ENCODE peak calls at places on chromosome 21, in six cellular contexts. C, F, X, A, M and H are unnamed samples.

GRCh38 chr21:22597660-22598255 is 1599.5 kb downstream of the NCAM2 start:
- DNase-seq in X (no peak), C (no peak), M (no peak), A (no peak), F (no peak), H (no peak)

GRCh38 chr21:46229133-46229922 is 754 bp upstream of the LSS start:
- DNase-seq in X (no peak), F (peak), A (peak), M (no peak), C (no peak), H (no peak)

GRCh38 chr21:40067751-40068150 is 200.5 kb downstream of the PCP4 start:
- DNase-seq in C (no peak), A (no peak), X (no peak), M (no peak), F (no peak), H (no peak)

GRCh38 chr21:15276243-15276642 is 211.4 kb upstream of the NRIP1 start:
- DNase-seq in X (no peak), A (no peak), C (no peak), F (no peak), M (no peak), H (no peak)

GRCh38 chr21:25750085-25750484 is 15.3 kb downstream of the GABPA start:
- DNase-seq in X (no peak), M (no peak), F (no peak), A (no peak), C (no peak), H (no peak)

GRCh38 chr21:26179501-26179900 is 8.9 kb upstream of the APP start:
- DNase-seq in M (no peak), C (no peak), F (no peak), A (no peak), X (no peak), H (no peak)

GRCh38 chr21:16287060-16287459 is 557.3 kb downstream of the USP25 start:
- DNase-seq in M (no peak), A (no peak), C (no peak), X (no peak), F (no peak), H (no peak)

GRCh38 chr21:45987121-45987711 is 5.6 kb downstream of the COL6A1 start:
- DNase-seq in M (peak), F (no peak), X (no peak), A (peak), C (no peak), H (peak)

GRCh38 chr21:16154961-16155360 is 425.2 kb downstream of the USP25 start:
- DNase-seq in A (no peak), X (no peak), C (no peak), F (no peak), M (no peak), H (no peak)

GRCh38 chr21:21114456-21114855 is 116.2 kb downstream of the NCAM2 start:
- DNase-seq in A (no peak), M (no peak), F (no peak), C (no peak), X (no peak), H (no peak)

GRCh38 chr21:31557956-31558838 is 101.3 kb upstream of the SOD1 start:
- DNase-seq in M (peak), X (peak), A (peak), C (no peak), F (peak), H (no peak)

GRCh38 chr21:17660862-17661261 is 48.2 kb upstream of the BTG3 start:
- DNase-seq in F (no peak), X (no peak), A (no peak), M (no peak), C (no peak), H (no peak)

GRCh38 chr21:46065993-46066842 is 31.7 kb upstream of the COL6A2 start:
- DNase-seq in M (no peak), X (no peak), C (no peak), F (no peak), A (no peak), H (peak)

GRCh38 chr21:46099476-46099875 is 1.6 kb downstream of the COL6A2 start:
- DNase-seq in C (peak), M (peak), X (no peak), F (no peak), A (peak), H (peak)

GRCh38 chr21:27648560-27648959 is 681.7 kb upstream of the ADAMTS5 start:
- DNase-seq in C (no peak), M (no peak), X (no peak), F (no peak), A (no peak), H (no peak)

GRCh38 chr21:17679002-17679600 is 66.4 kb upstream of the BTG3 start:
- DNase-seq in C (no peak), A (no peak), F (peak), M (no peak), X (peak), H (no peak)

GRCh38 chr21:16279658-16280581 is 550.1 kb downstream of the USP25 start:
- DNase-seq in C (no peak), X (no peak), A (no peak), F (no peak), M (no peak), H (peak)

GRCh38 chr21:32868631-32869454 is 97.3 kb upstream of the PAXBP1 start:
- DNase-seq in M (no peak), F (no peak), A (no peak), C (no peak), X (no peak), H (no peak)

GRCh38 chr21:36024782-36025181 is 35.5 kb downstream of the SETD4 start:
- DNase-seq in M (no peak), F (no peak), X (no peak), C (no peak), A (no peak), H (no peak)

GRCh38 chr21:35648512-35648911 is 411.8 kb downstream of the SETD4 start:
- DNase-seq in C (no peak), X (no peak), F (no peak), A (no peak), M (no peak), H (no peak)

GRCh38 chr21:28308516-28308915 is 684.2 kb downstream of the LTN1 start:
- DNase-seq in M (no peak), C (no peak), F (no peak), X (no peak), A (no peak), H (no peak)

GRCh38 chr21:46141767-46142580 is 13.4 kb downstream of the FTCD start:
- DNase-seq in F (no peak), C (no peak), X (no peak), M (no peak), A (peak), H (peak)

GRCh38 chr21:34865922-34866271 is 183.2 kb downstream of the RUNX1 start:
- DNase-seq in X (no peak), F (peak), M (no peak), A (no peak), C (no peak), H (no peak)

GRCh38 chr21:15495965-15496364 is 233.8 kb upstream of the USP25 start:
- DNase-seq in F (no peak), A (no peak), X (no peak), C (no peak), M (no peak), H (no peak)

GRCh38 chr21:45164124-45164511 is 89.7 kb downstream of the ADARB1 start:
- DNase-seq in A (no peak), X (no peak), F (no peak), C (no peak), M (no peak), H (no peak)

GRCh38 chr21:46098303-46099141 is 610 bp downstream of the COL6A2 start:
- DNase-seq in F (no peak), M (peak), C (peak), A (peak), X (no peak), H (peak)

GRCh38 chr21:33232640-33233039 is 2.9 kb downstream of the IFNAR2 start:
- DNase-seq in M (no peak), A (no peak), F (no peak), C (no peak), X (no peak), H (no peak)

GRCh38 chr21:33201945-33202344 is 27.8 kb upstream of the IFNAR2 start:
- DNase-seq in M (no peak), A (no peak), X (no peak), F (no peak), C (no peak), H (no peak)

GRCh38 chr21:45084881-45085536 is 10.6 kb downstream of the ADARB1 start:
- DNase-seq in A (no peak), F (no peak), M (no peak), X (no peak), C (no peak), H (no peak)

GRCh38 chr21:14687277-14687642 is 141.1 kb upstream of the SAMSN1 start:
- DNase-seq in A (no peak), M (no peak), X (no peak), C (no peak), F (no peak), H (no peak)

GRCh38 chr21:45255381-45256020 is 32.2 kb downstream of the POFUT2 start:
- DNase-seq in F (peak), A (no peak), C (no peak), M (no peak), X (no peak), H (peak)

GRCh38 chr21:33380483-33380998 is 22.7 kb upstream of the IFNGR2 start:
- DNase-seq in M (no peak), F (peak), A (no peak), X (peak), C (peak), H (peak)

GRCh38 chr21:14403681-14404318 is 20.9 kb upstream of the HSPA13 start:
- DNase-seq in X (no peak), C (no peak), A (no peak), F (peak), M (no peak), H (no peak)

GRCh38 chr21:16124397-16125130 is 394.8 kb downstream of the USP25 start:
- DNase-seq in M (no peak), F (no peak), A (no peak), C (no peak), X (no peak), H (no peak)